ENCODE peak calls at places on chromosomes 5 and 9, in seven cellular contexts. One of them, this sample, is unnamed.

GRCh38 chr5:135544666-135545045 is 8.9 kb upstream of the NEUROG1 start:
- DNase-seq in CD8-positive, alpha-beta T cell: no peak
- DNase-seq in GM13976: no peak
- DNase-seq in upper lobe of left lung: no peak
- DNase-seq in omental fat pad: no peak
- DNase-seq in nephron progenitor cell: peak; percentile 52
- DNase-seq in astrocyte: no peak
- DNase-seq in this sample: no peak

GRCh38 chr9:130707225-130707976 is 13.8 kb downstream of the EXOSC2 start:
- DNase-seq in CD8-positive, alpha-beta T cell: peak; percentile 74
- DNase-seq in GM13976: peak; percentile 40
- DNase-seq in upper lobe of left lung: peak; percentile 58
- DNase-seq in omental fat pad: peak; percentile 63
- DNase-seq in nephron progenitor cell: peak; percentile 79
- DNase-seq in astrocyte: peak; percentile 32
- DNase-seq in this sample: peak; percentile 50

GRCh38 chr5:21391506-21391905 is 1403.5 kb upstream of the CDH18 start:
- DNase-seq in CD8-positive, alpha-beta T cell: no peak
- DNase-seq in GM13976: no peak
- DNase-seq in upper lobe of left lung: no peak
- DNase-seq in omental fat pad: no peak
- DNase-seq in nephron progenitor cell: no peak
- DNase-seq in astrocyte: no peak
- DNase-seq in this sample: no peak

GRCh38 chr5:40796487-40796889 is 1.7 kb downstream of the PRKAA1 start:
- DNase-seq in CD8-positive, alpha-beta T cell: no peak
- DNase-seq in GM13976: no peak
- DNase-seq in upper lobe of left lung: peak; percentile 32
- DNase-seq in omental fat pad: no peak
- DNase-seq in nephron progenitor cell: no peak
- DNase-seq in astrocyte: peak; percentile 30
- DNase-seq in this sample: no peak

GRCh38 chr5:65066385-65066784 is 297.7 kb downstream of the CWC27 start:
- DNase-seq in CD8-positive, alpha-beta T cell: no peak
- DNase-seq in GM13976: peak; percentile 26
- DNase-seq in upper lobe of left lung: peak; percentile 33
- DNase-seq in omental fat pad: no peak
- DNase-seq in nephron progenitor cell: no peak
- DNase-seq in astrocyte: no peak
- DNase-seq in this sample: no peak

GRCh38 chr9:34502471-34503335 is 20.1 kb downstream of the ENHO start:
- DNase-seq in CD8-positive, alpha-beta T cell: no peak
- DNase-seq in GM13976: no peak
- DNase-seq in upper lobe of left lung: no peak
- DNase-seq in omental fat pad: no peak
- DNase-seq in nephron progenitor cell: no peak
- DNase-seq in astrocyte: no peak
- DNase-seq in this sample: no peak

GRCh38 chr9:131559416-131560000 is 14.2 kb downstream of the PRRT1B start:
- DNase-seq in CD8-positive, alpha-beta T cell: no peak
- DNase-seq in GM13976: no peak
- DNase-seq in upper lobe of left lung: no peak
- DNase-seq in omental fat pad: no peak
- DNase-seq in nephron progenitor cell: no peak
- DNase-seq in astrocyte: no peak
- DNase-seq in this sample: no peak

GRCh38 chr9:76758476-76758875 is 5.8 kb upstream of the PCA3 start:
- DNase-seq in CD8-positive, alpha-beta T cell: no peak
- DNase-seq in GM13976: no peak
- DNase-seq in upper lobe of left lung: no peak
- DNase-seq in omental fat pad: no peak
- DNase-seq in nephron progenitor cell: no peak
- DNase-seq in astrocyte: peak; percentile 44
- DNase-seq in this sample: no peak

GRCh38 chr5:50292735-50293394 is 148.2 kb downstream of the EMB start:
- DNase-seq in CD8-positive, alpha-beta T cell: no peak
- DNase-seq in GM13976: no peak
- DNase-seq in upper lobe of left lung: no peak
- DNase-seq in omental fat pad: no peak
- DNase-seq in nephron progenitor cell: no peak
- DNase-seq in astrocyte: no peak
- DNase-seq in this sample: no peak

GRCh38 chr9:136543280-136543679 is 2.6 kb downstream of the NOTCH1 start:
- DNase-seq in CD8-positive, alpha-beta T cell: peak; percentile 42
- DNase-seq in GM13976: no peak
- DNase-seq in upper lobe of left lung: no peak
- DNase-seq in omental fat pad: no peak
- DNase-seq in nephron progenitor cell: no peak
- DNase-seq in astrocyte: no peak
- DNase-seq in this sample: no peak

GRCh38 chr9:2291980-2292704 is 277.0 kb downstream of the SMARCA2 start:
- DNase-seq in CD8-positive, alpha-beta T cell: no peak
- DNase-seq in GM13976: no peak
- DNase-seq in upper lobe of left lung: peak; percentile 62
- DNase-seq in omental fat pad: no peak
- DNase-seq in nephron progenitor cell: no peak
- DNase-seq in astrocyte: peak; percentile 11
- DNase-seq in this sample: no peak

GRCh38 chr5:7419846-7420245 is 23.9 kb downstream of the ADCY2 start:
- DNase-seq in CD8-positive, alpha-beta T cell: no peak
- DNase-seq in GM13976: no peak
- DNase-seq in upper lobe of left lung: no peak
- DNase-seq in omental fat pad: no peak
- DNase-seq in nephron progenitor cell: no peak
- DNase-seq in astrocyte: no peak
- DNase-seq in this sample: no peak

GRCh38 chr5:73607228-73607627 is 18.8 kb upstream of the ARHGEF28 start:
- DNase-seq in CD8-positive, alpha-beta T cell: no peak
- DNase-seq in GM13976: no peak
- DNase-seq in upper lobe of left lung: no peak
- DNase-seq in omental fat pad: no peak
- DNase-seq in nephron progenitor cell: no peak
- DNase-seq in astrocyte: no peak
- DNase-seq in this sample: no peak

GRCh38 chr9:82492274-82492673 is 503.7 kb downstream of the SPATA31D1 start:
- DNase-seq in CD8-positive, alpha-beta T cell: no peak
- DNase-seq in GM13976: no peak
- DNase-seq in upper lobe of left lung: no peak
- DNase-seq in omental fat pad: no peak
- DNase-seq in nephron progenitor cell: no peak
- DNase-seq in astrocyte: no peak
- DNase-seq in this sample: no peak
- TF ChIP-seq CTCF in CD8-positive, alpha-beta T cell: no peak
- TF ChIP-seq CTCF in GM13976: no peak
- TF ChIP-seq CTCF in upper lobe of left lung: no peak
- TF ChIP-seq CTCF in omental fat pad: no peak
- TF ChIP-seq CTCF in nephron progenitor cell: no peak
- TF ChIP-seq CTCF in astrocyte: no peak
- TF ChIP-seq CTCF in this sample: no peak

DNA sequence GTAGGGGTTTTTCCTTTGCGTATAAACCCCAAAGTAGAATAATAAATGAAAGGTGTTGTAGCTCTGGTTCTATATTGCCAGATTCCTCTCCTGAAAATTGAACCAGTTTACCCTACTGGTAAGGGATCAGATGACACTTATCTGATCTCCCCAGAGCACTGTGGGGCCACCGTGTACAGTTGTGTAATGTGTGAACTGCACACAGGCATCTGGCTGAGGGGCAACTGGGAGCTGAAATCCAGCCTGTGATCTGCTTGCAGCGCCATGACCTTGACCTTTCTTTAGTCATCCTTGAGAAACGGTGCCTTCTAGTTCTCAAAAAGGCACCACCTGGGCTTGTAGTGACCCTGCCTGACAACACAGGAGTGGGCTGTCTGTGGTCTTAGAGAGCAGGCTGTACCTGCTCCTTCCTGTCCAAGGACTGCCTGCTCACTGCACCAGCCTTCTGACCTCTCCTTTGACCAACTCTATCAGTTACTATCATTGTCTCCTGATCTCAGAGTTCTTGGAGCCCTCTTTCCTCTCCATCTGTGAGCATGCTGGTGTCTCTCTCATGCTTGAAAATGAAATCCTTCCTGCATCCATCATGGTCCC is 40.2 kb downstream of the PDE6A start:
- DNase-seq in CD8-positive, alpha-beta T cell: no peak
- DNase-seq in GM13976: no peak
- DNase-seq in upper lobe of left lung: no peak
- DNase-seq in omental fat pad: no peak
- DNase-seq in nephron progenitor cell: peak; percentile 15
- DNase-seq in astrocyte: no peak
- DNase-seq in this sample: no peak
- TF ChIP-seq CTCF in CD8-positive, alpha-beta T cell: no peak
- TF ChIP-seq CTCF in GM13976: no peak
- TF ChIP-seq CTCF in upper lobe of left lung: no peak
- TF ChIP-seq CTCF in omental fat pad: no peak
- TF ChIP-seq CTCF in nephron progenitor cell: no peak
- TF ChIP-seq CTCF in astrocyte: no peak
- TF ChIP-seq CTCF in this sample: no peak

GRCh38 chr5:56429110-56429561 is 196.0 kb upstream of the ANKRD55 start:
- DNase-seq in CD8-positive, alpha-beta T cell: no peak
- DNase-seq in GM13976: no peak
- DNase-seq in upper lobe of left lung: peak; percentile 30
- DNase-seq in omental fat pad: no peak
- DNase-seq in nephron progenitor cell: no peak
- DNase-seq in astrocyte: no peak
- DNase-seq in this sample: no peak

GRCh38 chr5:56422060-56422762 is 189.1 kb upstream of the ANKRD55 start:
- DNase-seq in CD8-positive, alpha-beta T cell: no peak
- DNase-seq in GM13976: no peak
- DNase-seq in upper lobe of left lung: peak; percentile 68
- DNase-seq in omental fat pad: no peak
- DNase-seq in nephron progenitor cell: no peak
- DNase-seq in astrocyte: no peak
- DNase-seq in this sample: no peak

GRCh38 chr5:56432326-56432725 is 199.2 kb upstream of the ANKRD55 start:
- DNase-seq in CD8-positive, alpha-beta T cell: no peak
- DNase-seq in GM13976: no peak
- DNase-seq in upper lobe of left lung: no peak
- DNase-seq in omental fat pad: no peak
- DNase-seq in nephron progenitor cell: no peak
- DNase-seq in astrocyte: no peak
- DNase-seq in this sample: no peak

GRCh38 chr5:56430437-56430836 is 197.3 kb upstream of the ANKRD55 start:
- DNase-seq in CD8-positive, alpha-beta T cell: no peak
- DNase-seq in GM13976: no peak
- DNase-seq in upper lobe of left lung: no peak
- DNase-seq in omental fat pad: no peak
- DNase-seq in nephron progenitor cell: no peak
- DNase-seq in astrocyte: no peak
- DNase-seq in this sample: no peak

DNA sequence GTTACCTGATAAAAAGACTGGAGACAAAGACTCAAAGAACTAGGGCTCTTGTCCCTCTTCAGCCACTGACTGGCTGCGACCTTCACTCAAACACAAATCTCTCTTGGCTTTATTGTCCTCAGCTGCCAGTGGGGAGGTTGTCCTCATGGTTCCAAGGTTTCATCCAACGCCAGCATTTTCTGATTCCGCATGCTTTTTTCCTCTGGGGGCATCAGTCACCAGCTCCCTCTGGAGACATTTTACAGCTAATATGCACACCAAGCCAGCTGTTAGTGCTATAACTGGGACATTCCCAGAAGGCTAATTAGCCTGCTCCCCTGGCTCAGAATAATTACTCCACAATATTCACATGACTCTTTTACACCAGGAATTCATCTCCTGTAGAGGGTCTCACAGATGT is 193.5 kb upstream of the ANKRD55 start:
- DNase-seq in CD8-positive, alpha-beta T cell: no peak
- DNase-seq in GM13976: no peak
- DNase-seq in upper lobe of left lung: no peak
- DNase-seq in omental fat pad: no peak
- DNase-seq in nephron progenitor cell: no peak
- DNase-seq in astrocyte: no peak
- DNase-seq in this sample: no peak
- TF ChIP-seq CTCF in CD8-positive, alpha-beta T cell: no peak
- TF ChIP-seq CTCF in GM13976: no peak
- TF ChIP-seq CTCF in upper lobe of left lung: no peak
- TF ChIP-seq CTCF in omental fat pad: no peak
- TF ChIP-seq CTCF in nephron progenitor cell: no peak
- TF ChIP-seq CTCF in astrocyte: no peak
- TF ChIP-seq CTCF in this sample: no peak

GRCh38 chr9:91160599-91161464 is 200.9 kb downstream of the AUH start:
- DNase-seq in CD8-positive, alpha-beta T cell: no peak
- DNase-seq in GM13976: no peak
- DNase-seq in upper lobe of left lung: no peak
- DNase-seq in omental fat pad: no peak
- DNase-seq in nephron progenitor cell: no peak
- DNase-seq in astrocyte: no peak
- DNase-seq in this sample: no peak

GRCh38 chr9:91162311-91162710 is 199.4 kb downstream of the AUH start:
- DNase-seq in CD8-positive, alpha-beta T cell: no peak
- DNase-seq in GM13976: no peak
- DNase-seq in upper lobe of left lung: no peak
- DNase-seq in omental fat pad: no peak
- DNase-seq in nephron progenitor cell: no peak
- DNase-seq in astrocyte: peak; percentile 26
- DNase-seq in this sample: no peak

GRCh38 chr9:91160181-91160580 is 201.5 kb downstream of the AUH start:
- DNase-seq in CD8-positive, alpha-beta T cell: no peak
- DNase-seq in GM13976: no peak
- DNase-seq in upper lobe of left lung: no peak
- DNase-seq in omental fat pad: no peak
- DNase-seq in nephron progenitor cell: no peak
- DNase-seq in astrocyte: no peak
- DNase-seq in this sample: no peak

GRCh38 chr9:91162784-91163440 is 198.8 kb downstream of the AUH start:
- DNase-seq in CD8-positive, alpha-beta T cell: peak; percentile 28
- DNase-seq in GM13976: peak; percentile 78
- DNase-seq in upper lobe of left lung: peak; percentile 84
- DNase-seq in omental fat pad: no peak
- DNase-seq in nephron progenitor cell: peak; percentile 20
- DNase-seq in astrocyte: peak; percentile 20
- DNase-seq in this sample: no peak

GRCh38 chr9:91161465-91162275 is 200.0 kb downstream of the AUH start:
- DNase-seq in CD8-positive, alpha-beta T cell: no peak
- DNase-seq in GM13976: no peak
- DNase-seq in upper lobe of left lung: no peak
- DNase-seq in omental fat pad: no peak
- DNase-seq in nephron progenitor cell: no peak
- DNase-seq in astrocyte: no peak
- DNase-seq in this sample: no peak
- TF ChIP-seq CTCF in CD8-positive, alpha-beta T cell: no peak
- TF ChIP-seq CTCF in GM13976: no peak
- TF ChIP-seq CTCF in upper lobe of left lung: no peak
- TF ChIP-seq CTCF in omental fat pad: no peak
- TF ChIP-seq CTCF in nephron progenitor cell: no peak
- TF ChIP-seq CTCF in astrocyte: no peak
- TF ChIP-seq CTCF in this sample: no peak